ENCODE peak calls at places on chromosomes 2 and 18, in four cellular contexts. L is K562, D is WTC11, Y is SK-N-SH. O is an unnamed sample.
A peak's percentile ranks its signal among the peaks of the same experiment; 100 is the strongest.

GRCh38 chr2:186879312-186879711 is 30.3 kb upstream of the ZSWIM2 start:
- DNase-seq in Y (no peak), L (no peak), D (no peak), O (no peak)

GRCh38 chr18:78753240-78753639 is 226.4 kb upstream of the SALL3 start:
- DNase-seq in D (no peak), L (no peak), Y (no peak), O (no peak)

GRCh38 chr2:193824474-193824873 is 1629.7 kb upstream of the TMEFF2 start:
- DNase-seq in Y (no peak), L (no peak), D (no peak), O (no peak)

GRCh38 chr18:58590827-58591226 is 38.1 kb downstream of the ALPK2 start:
- DNase-seq in L (peak; percentile 14), D (no peak), Y (no peak), O (no peak)

GRCh38 chr18:32771871-32772499 is 838 bp downstream of the KLHL14 start:
- DNase-seq in Y (peak; percentile 75), L (no peak), D (peak; percentile 62), O (peak; percentile 67)

GRCh38 chr2:85659324-85659981 is 8.5 kb downstream of the SFTPB start:
- DNase-seq in Y (no peak), D (no peak), L (no peak), O (no peak)

GRCh38 chr2:29281585-29281984 is 166.4 kb downstream of the CLIP4 start:
- DNase-seq in D (no peak), L (no peak), Y (peak; percentile 82), O (no peak)

GRCh38 chr2:141399270-141399669 is 731.5 kb downstream of the LRP1B start:
- DNase-seq in L (no peak), Y (no peak), D (peak; percentile 20), O (no peak)

GRCh38 chr2:157866666-157867642 is 9.2 kb downstream of the ACVR1 start:
- DNase-seq in D (no peak), L (no peak), Y (no peak), O (no peak)

GRCh38 chr2:55384786-55385185 is 34.9 kb downstream of the CCDC88A start:
- DNase-seq in Y (no peak), D (no peak), L (no peak), O (no peak)

GRCh38 chr2:3959372-3959771 is 256.0 kb downstream of the DCDC2C start:
- DNase-seq in L (peak; percentile 44), Y (peak; percentile 75), D (no peak), O (no peak)

GRCh38 chr18:36247036-36247435 is 50.5 kb upstream of the FHOD3 start:
- DNase-seq in D (peak; percentile 44), Y (no peak), L (no peak), O (no peak)

GRCh38 chr18:57436193-57436964 is 1.2 kb downstream of the ONECUT2 start:
- DNase-seq in D (peak; percentile 33), L (no peak), Y (peak; percentile 47), O (no peak)

GRCh38 chr18:3294435-3295080 is 32.6 kb downstream of the MYL12B start:
- DNase-seq in Y (no peak), D (no peak), L (peak; percentile 16), O (no peak)

GRCh38 chr2:230586328-230586982 is 126.2 kb upstream of the CAB39 start:
- DNase-seq in Y (no peak), L (no peak), D (no peak), O (no peak)

GRCh38 chr2:135037831-135038230 is 9.4 kb downstream of the MAP3K19 start:
- DNase-seq in D (no peak), L (no peak), Y (no peak), O (no peak)

GRCh38 chr2:86225581-86225980 is 26.3 kb downstream of the MRPL35 start:
- DNase-seq in Y (no peak), D (no peak), L (no peak), O (no peak)

GRCh38 chr2:3200420-3200939 is 177.1 kb downstream of the EIPR1 start:
- DNase-seq in D (no peak), Y (no peak), L (no peak), O (no peak)

GRCh38 chr18:67846422-67847098 is 330.0 kb upstream of the DSEL start:
- DNase-seq in L (no peak), D (no peak), Y (no peak), O (no peak)

GRCh38 chr18:36769172-36769571 is 59.6 kb downstream of the TPGS2 start:
- DNase-seq in Y (no peak), D (no peak), L (no peak), O (no peak)

GRCh38 chr2:20398956-20399567 is 47.8 kb upstream of the RHOB start:
- DNase-seq in L (no peak), D (no peak), Y (no peak), O (no peak)

GRCh38 chr18:62828091-62828640 is 112.8 kb downstream of the PHLPP1 start:
- DNase-seq in L (no peak), D (no peak), Y (no peak), O (no peak)

GRCh38 chr2:47288864-47289263 is 114.1 kb upstream of the MSH2 start:
- DNase-seq in L (no peak), Y (no peak), D (no peak), O (no peak)

GRCh38 chr2:3349211-3349693 is 28.4 kb downstream of the EIPR1 start:
- DNase-seq in D (no peak), Y (no peak), L (no peak), O (no peak)

GRCh38 chr2:165601866-165602636 is 132.6 kb downstream of the CSRNP3 start:
- DNase-seq in L (no peak), Y (no peak), D (no peak), O (no peak)

GRCh38 chr2:7860693-7861092 is 821.2 kb upstream of the ID2 start:
- DNase-seq in D (no peak), L (no peak), Y (no peak), O (peak; percentile 27)

GRCh38 chr2:86512034-86512433 is 51.2 kb downstream of the CHMP3 start:
- DNase-seq in D (no peak), L (no peak), Y (no peak), O (no peak)

GRCh38 chr2:36489296-36489695 is 108.7 kb downstream of the FEZ2 start:
- DNase-seq in D (no peak), L (no peak), Y (no peak), O (no peak)
- TF ChIP-seq TEAD4 in D (no peak), L (no peak), Y (peak; percentile 30), O (no peak)

GRCh38 chr2:222521099-222521498 is 96.8 kb downstream of the SGPP2 start:
- DNase-seq in Y (no peak), D (no peak), L (no peak), O (no peak)
- TF ChIP-seq TEAD4 in Y (no peak), D (no peak), L (no peak), O (no peak)

GRCh38 chr18:8800445-8800844 is 95.1 kb downstream of the MTCL1 start:
- DNase-seq in Y (no peak), L (no peak), D (no peak), O (no peak)

GRCh38 chr18:8800041-8800441 is 94.7 kb downstream of the MTCL1 start:
- DNase-seq in Y (no peak), D (no peak), L (no peak), O (no peak)

GRCh38 chr18:8802031-8802679 is 96.8 kb downstream of the MTCL1 start:
- DNase-seq in D (no peak), Y (no peak), L (no peak), O (no peak)

GRCh38 chr18:8800876-8801262 is 95.5 kb downstream of the MTCL1 start:
- DNase-seq in Y (no peak), D (no peak), L (no peak), O (no peak)

GRCh38 chr18:8801263-8801901 is 96.0 kb downstream of the MTCL1 start:
- DNase-seq in Y (no peak), D (no peak), L (no peak), O (no peak)
- TF ChIP-seq TEAD4 in Y (no peak), D (no peak), L (no peak), O (no peak)

DNA sequence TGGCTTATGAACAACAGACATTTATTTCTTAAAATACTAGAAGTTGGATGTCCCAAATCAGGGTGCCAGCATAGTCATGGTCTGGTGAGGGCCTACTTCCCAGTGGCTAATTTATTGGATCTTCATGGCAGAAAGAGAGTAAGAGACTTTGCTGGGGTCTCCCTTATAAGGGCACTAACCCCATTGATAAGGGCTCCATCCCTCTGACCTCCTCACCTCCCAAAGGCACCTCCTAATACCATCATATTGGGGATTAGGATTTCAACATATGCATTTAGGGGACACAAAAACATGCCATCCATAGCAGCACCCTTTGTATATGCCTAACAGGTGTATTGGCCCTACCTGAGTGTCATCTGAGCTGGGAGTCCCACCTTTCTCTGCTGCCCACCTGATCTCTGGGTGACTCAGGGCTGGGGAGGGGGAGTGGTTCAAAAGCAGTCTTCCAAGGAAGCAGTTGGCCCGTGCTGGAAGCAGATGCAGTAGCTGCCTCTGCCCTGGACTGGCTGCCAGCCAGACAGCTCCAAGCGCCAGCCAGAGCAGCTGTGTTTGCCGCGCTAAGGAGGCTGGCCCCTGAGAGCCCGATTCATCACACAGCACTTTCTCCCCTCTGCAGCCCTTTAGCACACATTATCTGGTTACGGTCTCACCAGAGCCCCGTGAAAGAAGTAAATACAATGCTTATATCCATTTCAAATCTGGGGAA is 84.6 kb downstream of the SMAD7 start:
- DNase-seq in L (no peak), D (no peak), Y (peak; percentile 90), O (no peak)
- TF ChIP-seq TEAD4 in L (no peak), D (no peak), Y (no peak), O (no peak)

DNA sequence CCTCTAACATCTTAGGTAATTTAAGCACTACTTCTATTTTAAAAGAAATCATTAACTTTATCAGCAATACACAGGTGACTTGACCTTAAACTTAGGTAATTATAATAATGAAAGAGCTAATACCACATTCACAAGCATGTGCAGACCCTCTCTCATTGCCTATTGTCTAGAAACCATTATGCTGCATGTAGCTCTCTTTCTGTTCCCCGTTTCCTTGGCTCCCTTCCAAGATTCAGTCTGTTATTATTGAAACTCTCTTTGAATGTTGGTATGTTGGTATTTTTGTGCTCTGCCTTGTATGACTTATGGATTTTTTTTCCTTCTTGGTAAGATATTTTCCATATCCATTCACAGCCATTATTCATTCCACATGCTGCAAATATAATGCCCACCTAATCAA is 201.2 kb downstream of the CDCA7 start:
- DNase-seq in D (no peak), L (no peak), Y (no peak), O (no peak)
- TF ChIP-seq TEAD4 in D (no peak), L (no peak), Y (no peak), O (no peak)

DNA sequence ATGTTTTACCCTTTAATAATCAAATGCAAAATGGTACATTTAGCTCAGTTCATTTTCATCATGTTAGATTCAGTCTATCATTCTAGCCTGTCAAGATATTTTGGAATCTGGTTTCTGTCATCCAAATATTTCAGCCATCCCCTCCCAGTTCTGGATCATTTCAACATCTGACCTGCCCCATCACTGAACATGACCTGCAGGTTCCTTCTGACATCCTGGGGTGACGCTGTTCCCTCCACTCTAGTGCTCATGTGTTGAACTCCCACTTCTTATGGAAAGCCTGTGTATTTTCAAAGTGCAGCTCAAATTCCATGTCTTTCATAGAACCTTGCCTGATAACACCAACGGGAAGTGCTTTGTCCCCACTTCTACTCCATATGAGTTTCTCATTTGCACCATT is 320.0 kb upstream of the TNP1 start:
- DNase-seq in Y (no peak), D (no peak), L (no peak), O (no peak)
- TF ChIP-seq TEAD4 in Y (no peak), D (no peak), L (no peak), O (no peak)

O was measured in H1.